ENCODE peak calls at places on chromosomes 13 and 19, in ten cellular contexts. N is HT-29; V is NCI-H510A treated with DMSO at 0.1 percent for 48 hours; Q is hepatic stellate cell; E is stimulated activated CD4-positive, alpha-beta T cell treated with anti-CD3 and anti-CD28 coated beads, Interleukin-2, amount 100 ng/mL, for 48 hours; C is HTR-8/SVneo; U is osteocyte; Y is ELF-1; X is activated CD4-positive, alpha-beta T cell treated with anti-CD3 and anti-CD28 coated beads, Interleukin-2, amount 10 ng/mL, durations not matched to agents 7 days and 5 days; P is substantia nigra. R is an unnamed sample.

GRCh38 chr19:47391510-47392223 is 27.7 kb downstream of the MEIS3 start:
- DNase-seq in P (no peak), N (peak), X (peak), Q (peak), C (peak), U (peak), E (peak), Y (peak), V (peak), R (peak)

GRCh38 chr19:17491287-17491686 is 20.2 kb upstream of the PGLS start:
- DNase-seq in Y (no peak), X (no peak), N (no peak), C (no peak), E (no peak), P (no peak), V (no peak), Q (no peak), U (no peak), R (no peak)

GRCh38 chr13:50678464-50679162 is 164.9 kb downstream of the DLEU7 start:
- DNase-seq in V (no peak), U (no peak), Y (no peak), E (no peak), N (no peak), Q (peak), C (peak), P (no peak), X (no peak), R (no peak)

GRCh38 chr13:51118809-51119431 is 7.8 kb upstream of the C13orf42 start:
- DNase-seq in N (no peak), V (no peak), Q (no peak), C (no peak), U (no peak), Y (no peak), E (no peak), P (no peak), X (no peak), R (no peak)

GRCh38 chr13:46571189-46571901 is 18.4 kb downstream of the LRCH1 start:
- DNase-seq in Y (no peak), P (no peak), Q (no peak), E (no peak), U (no peak), N (no peak), X (no peak), C (no peak), V (no peak), R (no peak)

GRCh38 chr13:79246575-79246949 is 159.5 kb downstream of the RBM26 start:
- DNase-seq in V (no peak), U (no peak), Y (no peak), E (no peak), P (no peak), X (no peak), N (peak), C (no peak), Q (no peak), R (no peak)

GRCh38 chr19:33405491-33406461 is 32.3 kb downstream of the CEBPG start:
- DNase-seq in P (no peak), Y (no peak), N (no peak), V (no peak), C (no peak), E (no peak), X (no peak), U (no peak), Q (no peak), R (peak)

GRCh38 chr19:38543286-38543806 is 74.4 kb downstream of the MAP4K1 start:
- DNase-seq in V (no peak), N (no peak), U (no peak), E (no peak), C (no peak), Y (no peak), X (no peak), P (no peak), Q (no peak), R (no peak)

GRCh38 chr13:39144941-39145533 is 106.8 kb downstream of the NHLRC3 start:
- DNase-seq in V (no peak), C (peak), U (no peak), N (peak), Q (peak), E (peak), Y (peak), P (peak), X (peak), R (peak)

R was measured in frontal cortex.